ENCODE peak calls at places on chromosomes 2 and 18, in seven cellular contexts. M, P, T, E, Y, X and I are unnamed samples.

GRCh38 chr2:129896226-129897100 is 83.0 kb upstream of the RAB6C start:
- DNase-seq in M (no peak), P (no peak), T (no peak), E (peak), Y (no peak), X (no peak), I (no peak)

GRCh38 chr2:235087812-235088607 is 136.2 kb downstream of the SH3BP4 start:
- DNase-seq in M (peak), P (no peak), T (no peak), E (no peak), Y (peak), X (peak), I (no peak)

GRCh38 chr2:174666786-174667369 is 69.3 kb upstream of the WIPF1 start:
- DNase-seq in M (no peak), P (no peak), T (no peak), E (no peak), Y (no peak), X (no peak), I (no peak)

GRCh38 chr18:907171-907879 is 2.7 kb downstream of the ADCYAP1 start:
- DNase-seq in M (no peak), P (peak), T (no peak), E (no peak), Y (no peak), X (no peak), I (no peak)

GRCh38 chr2:102950547-102950946 is 188.7 kb downstream of the TMEM182 start:
- DNase-seq in M (no peak), P (no peak), T (no peak), E (no peak), Y (no peak), X (no peak), I (no peak)

GRCh38 chr18:63074987-63075404 is 244.6 kb downstream of the BCL2 start:
- DNase-seq in M (peak), P (peak), T (peak), E (peak), Y (peak), X (peak), I (peak)

GRCh38 chr2:96264656-96265348 is 995 bp downstream of the TMEM127 start:
- DNase-seq in M (no peak), P (peak), T (peak), E (no peak), Y (peak), X (peak), I (no peak)

GRCh38 chr2:199230091-199230490 is 227.6 kb downstream of the SATB2 start:
- DNase-seq in M (no peak), P (no peak), T (no peak), E (no peak), Y (no peak), X (no peak), I (no peak)

GRCh38 chr2:207993141-207993763 is 32.1 kb downstream of the PLEKHM3 start:
- DNase-seq in M (no peak), P (no peak), T (no peak), E (no peak), Y (no peak), X (no peak), I (no peak)

GRCh38 chr2:162424816-162425215 is 80.9 kb downstream of the GCA start:
- DNase-seq in M (no peak), P (no peak), T (no peak), E (no peak), Y (no peak), X (no peak), I (no peak)

GRCh38 chr2:164920430-164920829 is 34.9 kb downstream of the SLC38A11 start:
- DNase-seq in M (no peak), P (no peak), T (peak), E (no peak), Y (no peak), X (no peak), I (no peak)

GRCh38 chr2:171763602-171764001 is 76.3 kb downstream of the DYNC1I2 start:
- DNase-seq in M (no peak), P (no peak), T (peak), E (no peak), Y (no peak), X (no peak), I (no peak)

GRCh38 chr2:164843346-164843841 is 1.8 kb upstream of the COBLL1 start:
- DNase-seq in M (no peak), P (no peak), T (peak), E (no peak), Y (no peak), X (no peak), I (no peak)

GRCh38 chr18:34626404-34627137 is 83.5 kb upstream of the DTNA start:
- DNase-seq in M (no peak), P (no peak), T (no peak), E (no peak), Y (no peak), X (no peak), I (no peak)

GRCh38 chr2:114022360-114023085 is 132.6 kb downstream of the ACTR3 start:
- DNase-seq in M (no peak), P (no peak), T (peak), E (no peak), Y (no peak), X (no peak), I (no peak)

GRCh38 chr2:181070119-181070833 is 89.9 kb downstream of the UBE2E3 start:
- DNase-seq in M (no peak), P (no peak), T (no peak), E (no peak), Y (no peak), X (no peak), I (no peak)

GRCh38 chr18:48539406-48540328 is 836 bp downstream of the CTIF start:
- DNase-seq in M (peak), P (peak), T (no peak), E (peak), Y (peak), X (peak), I (peak)

GRCh38 chr18:23631746-23632145 is 31.0 kb downstream of the ANKRD29 start:
- DNase-seq in M (no peak), P (no peak), T (no peak), E (no peak), Y (no peak), X (no peak), I (no peak)

GRCh38 chr2:220811952-220812570 is 760.0 kb downstream of the EPHA4 start:
- DNase-seq in M (no peak), P (no peak), T (no peak), E (no peak), Y (no peak), X (no peak), I (no peak)

GRCh38 chr2:127526940-127527804 is 883 bp upstream of the IWS1 start:
- DNase-seq in M (no peak), P (no peak), T (peak), E (no peak), Y (no peak), X (no peak), I (no peak)

GRCh38 chr18:13501896-13502295 is 224.5 kb downstream of the FAM210A start:
- DNase-seq in M (no peak), P (no peak), T (no peak), E (no peak), Y (no peak), X (no peak), I (no peak)

GRCh38 chr2:128386066-128386465 is 67.4 kb upstream of the HS6ST1 start:
- DNase-seq in M (no peak), P (no peak), T (no peak), E (no peak), Y (no peak), X (no peak), I (no peak)

GRCh38 chr2:64487256-64488049 is 33.5 kb downstream of the LGALSL start:
- DNase-seq in M (no peak), P (peak), T (no peak), E (peak), Y (no peak), X (no peak), I (no peak)

DNA sequence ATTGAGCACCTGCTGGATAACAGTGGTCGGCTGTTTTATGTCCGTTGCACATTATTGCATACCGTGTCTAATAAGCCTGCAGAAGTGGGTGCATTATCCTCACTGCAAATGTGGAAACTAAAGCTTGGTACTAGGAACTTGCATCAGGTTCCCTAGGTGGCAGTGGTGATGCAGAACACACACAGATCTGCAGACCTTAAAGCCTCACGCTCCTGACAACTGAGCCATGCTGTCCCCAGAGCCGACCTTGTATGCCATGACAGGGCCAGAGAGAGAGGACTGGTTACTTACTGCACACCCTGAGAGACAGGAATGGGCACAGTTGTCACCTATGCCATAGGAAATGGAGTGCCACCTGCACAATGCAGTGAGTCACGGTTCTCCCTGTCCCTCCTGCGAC is 151.8 kb downstream of the SH3RF3 start:
- DNase-seq in M (no peak), P (no peak), T (no peak), E (no peak), Y (no peak), X (no peak), I (no peak)
- TF ChIP-seq CTCF in M (no peak), P (no peak), T (peak), E (peak), Y (no peak), X (no peak), I (no peak)

DNA sequence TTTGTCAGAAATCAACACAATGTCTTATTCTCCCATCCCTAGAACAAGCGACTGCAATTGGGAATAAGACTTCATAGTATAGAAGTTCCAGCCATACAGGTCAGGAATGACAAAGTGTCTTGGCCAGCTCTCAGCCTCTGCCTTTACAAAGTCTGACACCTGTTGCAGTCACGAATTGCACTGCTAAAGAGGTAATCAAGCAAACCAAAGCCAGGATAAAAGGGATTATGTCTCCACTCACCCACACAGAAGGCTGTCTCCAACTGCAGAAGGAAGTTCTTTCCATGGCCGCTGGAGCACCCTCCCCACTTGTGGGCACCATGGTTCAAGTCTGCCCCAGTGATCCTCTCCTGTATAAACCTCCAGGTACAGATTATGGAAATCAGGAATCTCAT is 114.8 kb upstream of the PKDCC start:
- DNase-seq in M (no peak), P (no peak), T (no peak), E (no peak), Y (no peak), X (no peak), I (no peak)
- TF ChIP-seq CTCF in M (no peak), P (no peak), T (no peak), E (no peak), Y (no peak), X (no peak), I (no peak)

GRCh38 chr18:79899609-79900435 is 51.6 kb downstream of the SLC66A2 start:
- DNase-seq in M (peak), P (no peak), T (no peak), E (peak), Y (no peak), X (peak), I (no peak)

GRCh38 chr18:79896746-79897145 is 54.7 kb downstream of the SLC66A2 start:
- DNase-seq in M (no peak), P (no peak), T (no peak), E (no peak), Y (no peak), X (no peak), I (no peak)

GRCh38 chr18:79898952-79899608 is 52.4 kb downstream of the SLC66A2 start:
- DNase-seq in M (peak), P (no peak), T (no peak), E (peak), Y (no peak), X (peak), I (peak)

GRCh38 chr18:79900610-79901570 is 50.6 kb downstream of the SLC66A2 start:
- DNase-seq in M (peak), P (no peak), T (no peak), E (peak), Y (no peak), X (peak), I (no peak)

GRCh38 chr18:79897940-79898625 is 53.4 kb downstream of the SLC66A2 start:
- DNase-seq in M (peak), P (no peak), T (no peak), E (no peak), Y (no peak), X (peak), I (no peak)
- TF ChIP-seq CTCF in M (no peak), P (no peak), T (no peak), E (no peak), Y (no peak), X (no peak), I (no peak)

GRCh38 chr2:9770308-9771100 is 72.8 kb upstream of the TAF1B start:
- DNase-seq in M (peak), P (peak), T (peak), E (no peak), Y (peak), X (peak), I (no peak)

GRCh38 chr2:9770006-9770307 is 73.3 kb upstream of the TAF1B start:
- DNase-seq in M (no peak), P (no peak), T (no peak), E (no peak), Y (no peak), X (no peak), I (no peak)

GRCh38 chr2:9771101-9771449 is 72.2 kb upstream of the TAF1B start:
- DNase-seq in M (no peak), P (no peak), T (no peak), E (no peak), Y (no peak), X (no peak), I (no peak)

GRCh38 chr2:9772035-9772998 is 71.0 kb upstream of the TAF1B start:
- DNase-seq in M (no peak), P (no peak), T (no peak), E (no peak), Y (no peak), X (no peak), I (no peak)

DNA sequence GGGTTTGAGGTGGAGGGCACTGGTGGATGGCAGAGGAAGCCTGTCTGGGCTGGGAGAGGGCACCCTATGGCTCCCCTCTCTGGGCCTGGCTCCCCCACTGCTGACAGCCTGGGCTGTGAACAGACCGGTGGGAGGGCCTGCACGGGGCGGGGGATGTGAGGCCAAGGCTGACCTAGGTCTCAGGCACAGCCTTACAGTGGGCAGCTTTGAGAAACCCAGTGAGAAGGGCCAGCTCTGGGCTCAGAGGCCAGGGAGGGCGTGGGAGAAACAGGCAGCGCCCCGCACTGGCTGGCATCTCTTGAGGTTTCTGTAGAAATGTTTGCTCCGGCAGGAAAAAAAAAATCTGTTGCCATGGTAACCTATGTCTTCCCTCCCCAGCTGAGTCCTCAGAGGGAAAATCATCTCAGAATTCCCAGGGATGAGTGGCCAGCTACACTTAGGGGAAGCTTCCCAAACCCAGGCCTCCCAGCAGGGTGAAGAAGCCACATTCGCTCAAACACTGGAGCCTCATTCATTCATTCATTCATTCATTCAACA is 71.7 kb upstream of the TAF1B start:
- DNase-seq in M (no peak), P (no peak), T (peak), E (no peak), Y (no peak), X (peak), I (no peak)
- TF ChIP-seq CTCF in M (no peak), P (peak), T (peak), E (peak), Y (no peak), X (no peak), I (no peak)

DNA sequence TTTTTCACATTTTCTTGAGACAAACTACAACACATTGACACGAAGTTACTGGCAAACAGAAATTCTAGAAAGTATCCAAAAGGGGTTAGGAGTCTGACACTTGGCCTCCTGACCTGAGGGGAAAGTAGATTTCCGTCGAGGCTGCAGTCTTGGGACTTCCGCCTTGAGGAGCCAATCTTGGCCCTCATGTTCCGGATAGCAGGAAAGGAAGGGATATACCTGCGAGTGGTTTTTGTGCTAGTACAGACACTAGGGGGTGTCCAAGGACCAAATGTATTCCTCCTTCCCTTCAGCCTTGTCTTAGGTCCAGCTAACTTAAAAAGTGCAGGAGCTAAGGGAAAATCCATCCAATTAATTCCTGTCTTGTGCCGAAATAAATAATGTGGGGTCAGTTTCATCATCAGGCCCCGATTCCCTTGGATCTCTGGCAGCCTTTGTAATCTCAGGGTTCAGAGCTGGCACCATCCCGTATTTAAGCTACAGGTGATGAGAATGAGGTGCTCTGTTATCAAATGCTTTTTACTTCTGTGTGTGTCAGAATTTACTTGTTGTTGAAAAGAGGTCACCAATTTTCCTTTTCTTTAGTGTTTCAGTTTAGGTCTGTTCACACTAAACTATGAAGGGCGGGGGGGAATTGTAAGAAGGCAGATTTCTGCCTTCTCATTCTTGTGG is 330.2 kb upstream of the FANCL start:
- DNase-seq in M (peak), P (peak), T (peak), E (no peak), Y (peak), X (peak), I (no peak)
- TF ChIP-seq CTCF in M (peak), P (peak), T (peak), E (peak), Y (peak), X (peak), I (no peak)

GRCh38 chr2:41395692-41396091 is 652.1 kb upstream of the PKDCC start:
- DNase-seq in M (no peak), P (no peak), T (no peak), E (no peak), Y (no peak), X (no peak), I (no peak)

GRCh38 chr2:41394541-41394940 is 653.3 kb upstream of the PKDCC start:
- DNase-seq in M (no peak), P (no peak), T (no peak), E (no peak), Y (no peak), X (no peak), I (no peak)

GRCh38 chr2:41405429-41405828 is 642.4 kb upstream of the PKDCC start:
- DNase-seq in M (no peak), P (no peak), T (no peak), E (no peak), Y (no peak), X (no peak), I (no peak)

DNA sequence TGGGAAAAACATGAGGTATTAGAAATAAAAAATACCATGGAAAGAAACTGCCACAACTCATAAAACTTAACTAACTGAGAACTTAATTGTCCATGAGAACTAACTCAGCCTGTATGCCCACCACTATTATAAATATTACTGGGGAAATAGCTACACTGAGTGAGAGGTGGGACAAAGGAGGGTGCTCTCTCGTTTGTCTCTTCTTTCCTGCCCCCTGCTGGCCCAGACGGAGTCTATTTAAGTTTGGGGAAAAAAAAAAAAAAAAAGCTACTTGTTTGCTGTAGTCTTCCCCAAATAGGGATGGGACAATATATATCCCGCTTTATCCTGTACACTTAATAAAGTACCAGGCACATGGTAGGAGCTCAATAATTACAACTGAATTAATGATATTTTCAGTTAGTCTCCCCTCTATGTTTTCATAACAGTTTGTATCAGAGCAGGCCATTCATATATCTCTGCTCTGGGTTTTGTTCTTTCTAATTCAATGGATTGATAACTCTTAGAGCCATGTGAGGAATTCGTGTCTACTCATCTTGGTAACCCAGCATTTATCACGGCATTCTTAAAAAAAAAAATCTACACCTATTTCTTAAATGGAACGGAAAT is 647.7 kb upstream of the PKDCC start:
- DNase-seq in M (no peak), P (peak), T (peak), E (no peak), Y (no peak), X (peak), I (no peak)
- TF ChIP-seq CTCF in M (peak), P (peak), T (peak), E (peak), Y (no peak), X (no peak), I (no peak)

DNA sequence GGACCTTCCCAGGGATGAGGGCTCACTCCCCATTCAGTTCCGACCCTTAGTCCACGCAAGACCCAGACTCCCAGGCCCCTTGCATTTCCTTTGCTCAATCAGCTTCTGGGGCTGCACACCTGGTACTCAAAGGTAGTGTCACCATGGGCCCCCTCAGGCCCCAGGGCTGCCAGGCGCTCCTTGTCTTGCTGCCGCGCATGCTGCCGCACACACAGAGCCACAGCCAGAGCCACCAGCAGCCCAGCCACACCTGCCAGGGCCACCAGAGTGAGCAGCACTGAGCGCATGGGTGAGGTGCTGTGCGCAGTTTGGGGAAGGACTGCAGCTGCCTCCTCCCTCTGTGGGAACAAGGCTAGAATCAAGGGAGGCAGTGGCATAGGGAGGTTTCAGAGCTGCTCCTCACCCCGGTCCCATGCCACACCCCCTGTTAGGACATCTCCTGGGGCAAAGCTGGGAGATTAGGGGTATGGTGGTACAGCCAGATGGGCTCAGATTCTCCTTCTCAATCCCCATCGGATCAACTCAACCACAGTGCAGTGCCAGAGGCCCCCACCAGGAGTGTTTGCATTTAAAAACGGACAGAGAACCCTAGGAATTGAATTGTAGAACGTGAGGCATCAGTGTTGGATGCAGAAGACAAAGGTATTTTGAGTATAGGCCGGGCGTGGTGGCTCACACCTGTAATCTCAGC is 11.3 kb downstream of the PTPRN start:
- DNase-seq in M (no peak), P (no peak), T (no peak), E (peak), Y (no peak), X (no peak), I (no peak)
- TF ChIP-seq CTCF in M (no peak), P (no peak), T (no peak), E (no peak), Y (no peak), X (no peak), I (no peak)

GRCh38 chr2:214451516-214451915 is 40.7 kb downstream of the VWC2L start:
- DNase-seq in M (no peak), P (no peak), T (no peak), E (no peak), Y (no peak), X (no peak), I (no peak)
- TF ChIP-seq CTCF in M (no peak), P (no peak), T (no peak), E (no peak), Y (no peak), X (no peak), I (no peak)